ENCODE peak calls at places on chromosomes 5 and 9, in five cellular contexts. L is astrocyte, I is kidney epithelial cell, T is K562, E is dorsolateral prefrontal cortex. Y is an unnamed sample.
A peak's percentile ranks its signal among the peaks of the same experiment; 100 is the strongest.

GRCh38 chr5:143177263-143177994 is 226.1 kb downstream of the NR3C1 start:
- DNase-seq in L (peak; percentile 100), I (peak; percentile 99), T (no peak), E (peak; percentile 61), Y (peak; percentile 100)

GRCh38 chr9:37455884-37456647 is 9.2 kb downstream of the ZBTB5 start:
- DNase-seq in T (no peak), I (no peak), E (no peak), L (no peak), Y (no peak)

GRCh38 chr5:16809816-16810502 is 126.1 kb downstream of the MYO10 start:
- DNase-seq in E (no peak), L (peak; percentile 89), T (no peak), I (no peak), Y (peak; percentile 71)

GRCh38 chr5:146706321-146706972 is 172.1 kb downstream of the PPP2R2B start:
- DNase-seq in L (no peak), E (no peak), T (no peak), I (no peak), Y (no peak)

GRCh38 chr9:15873573-15874177 is 320.8 kb downstream of the CCDC171 start:
- DNase-seq in I (peak; percentile 16), E (no peak), L (peak; percentile 47), T (peak; percentile 6), Y (peak; percentile 16)

GRCh38 chr9:70479880-70480291 is 65.4 kb upstream of the KLF9 start:
- DNase-seq in L (peak; percentile 76), E (no peak), I (peak; percentile 54), T (no peak), Y (peak; percentile 64)

GRCh38 chr9:121288874-121289553 is 21.1 kb downstream of the GSN start:
- DNase-seq in T (no peak), I (peak; percentile 86), L (peak; percentile 88), E (peak; percentile 78), Y (no peak)

GRCh38 chr9:33155393-33155792 is 11.7 kb downstream of the B4GALT1 start:
- DNase-seq in E (no peak), T (no peak), I (no peak), L (peak; percentile 49), Y (no peak)

GRCh38 chr5:57566914-57567313 is 84.3 kb upstream of the ACTBL2 start:
- DNase-seq in T (no peak), L (peak; percentile 68), I (peak; percentile 7), E (no peak), Y (peak; percentile 88)

GRCh38 chr5:76816110-76816831 is 2.6 kb upstream of the F2RL1 start:
- DNase-seq in I (no peak), E (no peak), T (no peak), L (no peak), Y (no peak)

GRCh38 chr5:76819851-76820280 is 1.0 kb downstream of the F2RL1 start:
- DNase-seq in I (no peak), T (no peak), L (no peak), E (no peak), Y (no peak)

GRCh38 chr5:76818844-76819831 is at the start of gene F2RL1:
- DNase-seq in T (peak; percentile 84), E (no peak), I (peak; percentile 77), L (peak; percentile 82), Y (peak; percentile 88)

DNA sequence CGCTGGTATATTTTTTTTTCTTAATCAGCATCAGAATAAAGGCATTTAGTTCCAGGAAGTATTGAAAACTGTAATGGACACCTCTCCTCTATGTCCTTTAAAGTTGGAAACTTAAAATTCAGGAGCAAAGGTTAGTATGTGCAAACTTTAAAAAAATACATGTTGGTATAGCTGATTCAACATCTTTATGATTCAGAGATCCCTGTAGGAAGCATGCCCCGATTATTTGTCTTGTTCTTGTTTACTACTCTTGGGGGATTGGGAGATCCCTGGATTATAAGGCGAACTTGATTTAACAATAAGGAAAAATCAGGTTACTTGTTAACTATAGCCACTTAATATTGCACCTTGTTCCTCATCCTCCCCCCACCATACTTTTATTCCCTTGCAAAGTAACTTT is 1.7 kb downstream of the F2RL1 start:
- DNase-seq in I (no peak), T (no peak), E (no peak), L (no peak), Y (no peak)
- H3K4me3 ChIP-seq in I (peak overlapping the region; percentile 88), T (no peak overlapping the region), E (no peak overlapping the region), L (peak overlapping the region; percentile 81), Y (peak overlapping the region; percentile 100)

DNA sequence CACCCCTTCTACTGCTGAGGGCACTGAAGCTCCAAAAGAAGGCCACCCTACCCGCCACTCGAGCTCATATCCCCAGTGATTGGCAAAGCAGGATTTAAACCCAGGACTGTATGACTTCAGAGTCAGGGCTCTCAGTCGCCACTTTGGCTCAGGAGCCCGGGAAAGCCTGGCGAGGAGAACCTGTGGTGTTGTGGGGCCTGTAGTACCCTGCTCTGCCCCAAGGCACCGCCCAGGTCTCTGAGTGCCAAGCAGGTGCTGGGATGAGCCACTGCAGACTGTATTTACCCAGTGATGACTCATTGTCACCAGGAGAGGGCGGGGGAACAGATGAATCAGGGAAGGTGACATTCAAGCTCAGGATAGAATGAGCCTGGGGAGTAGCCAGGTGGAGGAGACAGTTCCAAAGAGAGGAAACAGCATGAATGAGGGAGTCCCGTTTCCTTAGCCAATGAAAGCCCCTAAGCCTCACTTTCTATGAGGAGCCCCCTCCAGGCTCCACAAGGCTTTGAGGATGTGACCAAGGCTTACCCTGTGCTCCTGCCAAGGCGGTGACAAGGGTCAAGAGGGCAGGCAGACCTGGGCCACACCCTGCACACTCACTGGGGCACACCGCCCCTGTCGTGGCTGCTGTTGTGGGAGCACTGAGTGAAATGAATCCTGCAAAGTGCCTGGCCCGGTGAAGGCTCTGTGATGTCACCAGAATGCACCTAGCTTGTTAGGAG is 17.8 kb upstream of the DPM2 start:
- DNase-seq in I (no peak), T (peak; percentile 79), L (peak; percentile 23), E (peak; percentile 79), Y (no peak)
- TF ChIP-seq CTCF in I (peak; percentile 32), T (peak; percentile 62), L (no peak), E (no peak), Y (peak; percentile 24)

GRCh38 chr5:140044041-140044440 is 942 bp upstream of the NRG2 start:
- DNase-seq in L (no peak), E (no peak), I (no peak), T (no peak), Y (no peak)

GRCh38 chr5:140041099-140041491 is 2.0 kb downstream of the NRG2 start:
- DNase-seq in E (no peak), I (no peak), T (no peak), L (no peak), Y (no peak)

GRCh38 chr5:140041492-140042421 is 1.3 kb downstream of the NRG2 start:
- DNase-seq in L (peak; percentile 16), T (no peak), E (peak; percentile 76), I (no peak), Y (peak; percentile 11)

GRCh38 chr5:140042551-140043507 is at the start of gene NRG2:
- DNase-seq in T (peak; percentile 57), I (no peak), L (peak; percentile 17), E (peak; percentile 62), Y (peak; percentile 22)

GRCh38 chr5:140043508-140043872 is 391 bp upstream of the NRG2 start:
- DNase-seq in T (peak; percentile 17), I (no peak), E (peak; percentile 58), L (no peak), Y (no peak)
- H3K4me3 ChIP-seq in T (no peak overlapping the region), I (peak overlapping the region; percentile 59), E (peak overlapping the region; percentile 80), L (peak overlapping the region; percentile 59), Y (peak overlapping the region; percentile 57)

GRCh38 chr9:1708215-1708614 is 306.9 kb upstream of the SMARCA2 start:
- DNase-seq in T (no peak), E (no peak), L (no peak), I (peak; percentile 50), Y (no peak)

GRCh38 chr9:1707291-1707690 is 307.9 kb upstream of the SMARCA2 start:
- DNase-seq in I (peak; percentile 21), T (no peak), E (no peak), L (no peak), Y (no peak)

GRCh38 chr9:1712861-1713260 is 302.3 kb upstream of the SMARCA2 start:
- DNase-seq in L (no peak), E (no peak), I (no peak), T (no peak), Y (no peak)

DNA sequence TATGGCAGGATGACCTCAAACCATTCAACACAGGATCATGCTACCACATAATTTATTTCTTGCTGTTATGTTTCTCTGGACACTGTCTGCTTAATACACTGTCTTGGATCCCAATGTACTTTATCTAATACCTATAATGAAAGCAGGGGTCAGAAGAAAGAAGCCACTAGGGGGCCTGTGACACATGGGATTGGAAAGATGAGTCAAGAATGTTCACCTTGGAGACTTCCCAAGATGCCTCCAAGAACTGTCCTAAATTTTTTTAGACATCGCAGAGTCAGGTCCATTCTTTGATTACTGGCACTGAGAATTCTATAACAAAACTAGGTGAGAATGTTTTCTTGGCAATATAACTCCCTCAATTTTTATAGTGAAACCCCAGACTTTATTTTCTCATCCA is 305.8 kb upstream of the SMARCA2 start:
- DNase-seq in I (no peak), E (no peak), L (no peak), T (no peak), Y (no peak)
- TF ChIP-seq CTCF in I (peak; percentile 22), E (no peak), L (no peak), T (no peak), Y (no peak)

GRCh38 chr9:137034709-137035506 is 3.0 kb upstream of the FUT7 start:
- DNase-seq in T (peak; percentile 80), E (peak; percentile 90), I (no peak), L (peak; percentile 47), Y (peak; percentile 68)
- H3K4me3 ChIP-seq in T (no peak overlapping the region), E (peak overlapping the region; percentile 19), I (no peak overlapping the region), L (no peak overlapping the region), Y (no peak overlapping the region)